ENCODE peak calls at places on chromosomes 13 and 19, in seven cellular contexts. One of them, this sample, is unnamed.

GRCh38 chr19:7255631-7256030 is 38.6 kb downstream of the INSR start:
- DNase-seq in tibial nerve: no peak
- DNase-seq in left ventricle myocardium inferior: no peak
- DNase-seq in endodermal cell: no peak
- DNase-seq in IMR-90: no peak
- DNase-seq in Peyer's patch: no peak
- DNase-seq in BE2C: no peak
- DNase-seq in this sample: no peak

GRCh38 chr19:36973021-36973843 is 57.1 kb downstream of the ZNF568 start:
- DNase-seq in endodermal cell: peak; percentile 57
- DNase-seq in left ventricle myocardium inferior: peak; percentile 87
- DNase-seq in BE2C: peak; percentile 91
- DNase-seq in IMR-90: peak; percentile 50
- DNase-seq in Peyer's patch: peak; percentile 84
- DNase-seq in tibial nerve: peak; percentile 49
- DNase-seq in this sample: peak; percentile 87

GRCh38 chr19:15114153-15114540 is 6.9 kb downstream of the SYDE1 start:
- DNase-seq in BE2C: no peak
- DNase-seq in IMR-90: peak; percentile 65
- DNase-seq in Peyer's patch: no peak
- DNase-seq in left ventricle myocardium inferior: no peak
- DNase-seq in tibial nerve: no peak
- DNase-seq in endodermal cell: no peak
- DNase-seq in this sample: no peak

GRCh38 chr13:27607125-27607524 is 13.2 kb downstream of the LNX2 start:
- DNase-seq in Peyer's patch: no peak
- DNase-seq in IMR-90: peak; percentile 90
- DNase-seq in left ventricle myocardium inferior: no peak
- DNase-seq in endodermal cell: no peak
- DNase-seq in tibial nerve: no peak
- DNase-seq in BE2C: no peak
- DNase-seq in this sample: no peak

GRCh38 chr19:44848036-44848804 is 2.1 kb downstream of the NECTIN2 start:
- DNase-seq in endodermal cell: peak; percentile 82
- DNase-seq in left ventricle myocardium inferior: no peak
- DNase-seq in tibial nerve: no peak
- DNase-seq in IMR-90: peak; percentile 57
- DNase-seq in Peyer's patch: no peak
- DNase-seq in BE2C: peak; percentile 31
- DNase-seq in this sample: no peak

GRCh38 chr19:49335071-49335783 is at the start of gene CD37:
- DNase-seq in IMR-90: no peak
- DNase-seq in Peyer's patch: no peak
- DNase-seq in BE2C: no peak
- DNase-seq in tibial nerve: no peak
- DNase-seq in endodermal cell: peak; percentile 44
- DNase-seq in left ventricle myocardium inferior: no peak
- DNase-seq in this sample: no peak

GRCh38 chr19:49106648-49107135 is 7.5 kb upstream of the LIN7B start:
- DNase-seq in Peyer's patch: peak; percentile 80
- DNase-seq in BE2C: peak; percentile 83
- DNase-seq in endodermal cell: peak; percentile 92
- DNase-seq in IMR-90: peak; percentile 45
- DNase-seq in tibial nerve: peak; percentile 52
- DNase-seq in left ventricle myocardium inferior: peak; percentile 48
- DNase-seq in this sample: peak; percentile 58

GRCh38 chr13:54210397-54211050 is 1181.9 kb downstream of the OLFM4 start:
- DNase-seq in left ventricle myocardium inferior: no peak
- DNase-seq in Peyer's patch: no peak
- DNase-seq in BE2C: no peak
- DNase-seq in IMR-90: no peak
- DNase-seq in tibial nerve: no peak
- DNase-seq in endodermal cell: no peak
- DNase-seq in this sample: no peak

GRCh38 chr19:11798391-11799296 is at the start of gene ZNF491:
- DNase-seq in BE2C: peak; percentile 97
- DNase-seq in IMR-90: peak; percentile 87
- DNase-seq in left ventricle myocardium inferior: peak; percentile 93
- DNase-seq in Peyer's patch: peak; percentile 94
- DNase-seq in tibial nerve: peak; percentile 86
- DNase-seq in endodermal cell: peak; percentile 98
- DNase-seq in this sample: peak; percentile 91

GRCh38 chr13:45705936-45706335 is 3.8 kb downstream of the CBY2 start:
- DNase-seq in IMR-90: no peak
- DNase-seq in left ventricle myocardium inferior: no peak
- DNase-seq in Peyer's patch: no peak
- DNase-seq in BE2C: no peak
- DNase-seq in endodermal cell: no peak
- DNase-seq in tibial nerve: no peak
- DNase-seq in this sample: no peak

GRCh38 chr13:36543671-36544070 is 111.4 kb downstream of the CCNA1 start:
- DNase-seq in tibial nerve: no peak
- DNase-seq in BE2C: no peak
- DNase-seq in IMR-90: no peak
- DNase-seq in Peyer's patch: no peak
- DNase-seq in left ventricle myocardium inferior: no peak
- DNase-seq in endodermal cell: no peak
- DNase-seq in this sample: no peak

GRCh38 chr19:2428027-2428690 is 773 bp upstream of the TIMM13 start:
- DNase-seq in tibial nerve: no peak
- DNase-seq in BE2C: peak; percentile 53
- DNase-seq in Peyer's patch: peak; percentile 69
- DNase-seq in endodermal cell: peak; percentile 82
- DNase-seq in left ventricle myocardium inferior: peak; percentile 36
- DNase-seq in IMR-90: peak; percentile 8
- DNase-seq in this sample: peak; percentile 49

GRCh38 chr13:100361504-100361903 is 227.1 kb downstream of the GGACT start:
- DNase-seq in endodermal cell: no peak
- DNase-seq in Peyer's patch: no peak
- DNase-seq in left ventricle myocardium inferior: no peak
- DNase-seq in BE2C: no peak
- DNase-seq in tibial nerve: no peak
- DNase-seq in IMR-90: peak; percentile 62
- DNase-seq in this sample: no peak

GRCh38 chr13:102028846-102029245 is 373.0 kb downstream of the FGF14 start:
- DNase-seq in tibial nerve: no peak
- DNase-seq in IMR-90: no peak
- DNase-seq in left ventricle myocardium inferior: no peak
- DNase-seq in Peyer's patch: no peak
- DNase-seq in endodermal cell: no peak
- DNase-seq in BE2C: no peak
- DNase-seq in this sample: no peak

GRCh38 chr19:47035127-47035494 is 13.3 kb downstream of the TMEM160 start:
- DNase-seq in IMR-90: no peak
- DNase-seq in Peyer's patch: no peak
- DNase-seq in left ventricle myocardium inferior: no peak
- DNase-seq in tibial nerve: no peak
- DNase-seq in endodermal cell: peak; percentile 82
- DNase-seq in BE2C: no peak
- DNase-seq in this sample: no peak
- TF ChIP-seq CTCF in IMR-90: no peak
- TF ChIP-seq CTCF in Peyer's patch: no peak
- TF ChIP-seq CTCF in left ventricle myocardium inferior: no peak
- TF ChIP-seq CTCF in tibial nerve: no peak
- TF ChIP-seq CTCF in endodermal cell: no peak
- TF ChIP-seq CTCF in BE2C: no peak
- TF ChIP-seq CTCF in this sample: no peak

DNA sequence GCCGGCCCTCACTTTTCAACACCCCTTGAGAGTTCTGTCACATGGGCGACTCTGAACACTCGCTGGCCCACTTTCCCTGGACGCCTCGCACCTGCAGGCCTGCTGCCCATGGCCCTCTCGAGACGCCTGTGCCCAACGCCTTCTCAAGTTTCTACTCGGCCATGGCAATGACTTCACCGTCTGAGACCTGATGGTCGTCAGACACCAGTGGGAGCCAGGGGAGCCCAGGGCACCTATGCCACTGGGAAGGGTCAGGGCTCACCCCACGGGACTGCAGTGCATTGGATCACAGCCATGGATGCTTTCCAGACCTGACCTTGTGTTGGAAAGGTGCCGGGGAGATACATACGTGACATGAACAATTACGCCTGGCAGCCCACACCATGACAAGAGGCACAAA is 60.1 kb downstream of the KLF2 start:
- DNase-seq in Peyer's patch: peak; percentile 31
- DNase-seq in tibial nerve: no peak
- DNase-seq in endodermal cell: no peak
- DNase-seq in BE2C: no peak
- DNase-seq in IMR-90: no peak
- DNase-seq in left ventricle myocardium inferior: peak; percentile 43
- DNase-seq in this sample: peak; percentile 75
- H3K4me1 ChIP-seq in Peyer's patch: peaks cover 15% of the 10 kb centered on the region
- H3K4me1 ChIP-seq in tibial nerve: peaks cover 46% of the 10 kb centered on the region
- H3K4me1 ChIP-seq in endodermal cell: no peaks in the 10 kb centered on the region
- H3K4me1 ChIP-seq in BE2C: no peaks in the 10 kb centered on the region
- H3K4me1 ChIP-seq in IMR-90: peaks cover 2% of the 10 kb centered on the region
- H3K4me1 ChIP-seq in left ventricle myocardium inferior: peaks cover 73% of the 10 kb centered on the region
- H3K4me1 ChIP-seq in this sample: peaks cover 42% of the 10 kb centered on the region

DNA sequence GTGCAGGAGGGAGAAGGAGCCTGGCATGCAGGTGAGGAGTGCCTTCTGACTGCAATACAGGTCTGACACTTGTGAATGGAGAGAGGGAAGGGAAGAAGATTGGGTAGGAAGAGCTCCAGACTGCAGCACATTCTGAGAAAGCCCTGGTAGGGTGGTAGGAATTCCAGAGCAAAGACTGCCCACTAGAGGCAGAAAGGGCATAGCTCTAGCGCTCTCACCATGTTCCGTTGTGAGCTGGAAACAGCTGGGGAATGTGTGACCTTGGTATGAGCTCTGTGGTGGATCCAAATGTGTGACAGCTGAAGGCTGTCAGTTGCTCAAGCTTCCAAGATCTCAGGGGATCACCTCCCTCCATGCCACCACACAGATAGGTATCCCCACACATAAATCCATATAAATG is 2.9 kb upstream of the MTUS2 start:
- DNase-seq in IMR-90: no peak
- DNase-seq in endodermal cell: peak; percentile 78
- DNase-seq in BE2C: no peak
- DNase-seq in left ventricle myocardium inferior: no peak
- DNase-seq in Peyer's patch: no peak
- DNase-seq in tibial nerve: no peak
- DNase-seq in this sample: no peak
- TF ChIP-seq CTCF in IMR-90: no peak
- TF ChIP-seq CTCF in endodermal cell: peak; percentile 69
- TF ChIP-seq CTCF in BE2C: peak; percentile 9
- TF ChIP-seq CTCF in left ventricle myocardium inferior: no peak
- TF ChIP-seq CTCF in Peyer's patch: no peak
- TF ChIP-seq CTCF in tibial nerve: no peak
- TF ChIP-seq CTCF in this sample: no peak

DNA sequence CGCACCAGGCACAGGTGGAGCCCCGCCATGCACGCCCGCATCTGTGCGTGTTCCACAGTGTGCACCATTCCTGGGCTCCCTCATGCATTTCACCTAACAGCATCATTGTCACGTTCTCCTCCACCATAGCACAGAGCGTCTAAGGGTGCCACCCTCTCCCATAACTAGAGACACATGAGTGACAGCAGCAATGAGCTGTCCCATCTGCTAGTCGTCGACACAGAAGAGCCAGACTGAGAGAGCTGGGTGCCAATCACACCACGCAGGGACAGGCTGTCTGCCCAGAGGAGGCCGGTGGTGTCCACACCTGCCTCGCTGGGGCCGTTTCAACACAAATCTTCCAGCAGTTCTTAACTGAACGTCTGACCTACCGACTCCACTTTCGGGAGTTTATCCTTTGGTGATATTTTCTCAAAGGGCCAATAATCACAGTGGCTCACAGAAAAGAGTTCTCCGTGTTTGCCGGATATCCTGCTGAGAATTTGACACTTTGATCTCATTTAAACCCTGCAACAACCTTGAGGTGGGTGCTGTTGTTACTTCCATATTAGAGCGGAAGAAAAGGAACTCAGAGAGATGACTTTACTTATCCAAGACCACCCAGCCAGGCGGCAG is 16.1 kb downstream of the CLEC11A start:
- DNase-seq in tibial nerve: no peak
- DNase-seq in BE2C: no peak
- DNase-seq in left ventricle myocardium inferior: no peak
- DNase-seq in IMR-90: no peak
- DNase-seq in Peyer's patch: no peak
- DNase-seq in endodermal cell: no peak
- DNase-seq in this sample: no peak
- H3K4me1 ChIP-seq in tibial nerve: no peaks in the 10 kb centered on the region
- H3K4me1 ChIP-seq in BE2C: no peaks in the 10 kb centered on the region
- H3K4me1 ChIP-seq in left ventricle myocardium inferior: no peaks in the 10 kb centered on the region
- H3K4me1 ChIP-seq in IMR-90: no peaks in the 10 kb centered on the region
- H3K4me1 ChIP-seq in Peyer's patch: no peaks in the 10 kb centered on the region
- H3K4me1 ChIP-seq in endodermal cell: no peaks in the 10 kb centered on the region
- H3K4me1 ChIP-seq in this sample: no peaks in the 10 kb centered on the region

GRCh38 chr13:93226623-93227279 is at the start of gene GPC6:
- DNase-seq in endodermal cell: peak; percentile 80
- DNase-seq in tibial nerve: peak; percentile 57
- DNase-seq in IMR-90: peak; percentile 95
- DNase-seq in Peyer's patch: no peak
- DNase-seq in left ventricle myocardium inferior: no peak
- DNase-seq in BE2C: peak; percentile 79
- DNase-seq in this sample: no peak

GRCh38 chr13:93226065-93226622 is 463 bp upstream of the GPC6 start:
- DNase-seq in BE2C: no peak
- DNase-seq in left ventricle myocardium inferior: no peak
- DNase-seq in endodermal cell: no peak
- DNase-seq in Peyer's patch: no peak
- DNase-seq in tibial nerve: no peak
- DNase-seq in IMR-90: no peak
- DNase-seq in this sample: no peak

GRCh38 chr13:93230466-93230865 is 3.9 kb downstream of the GPC6 start:
- DNase-seq in left ventricle myocardium inferior: no peak
- DNase-seq in BE2C: no peak
- DNase-seq in IMR-90: peak; percentile 89
- DNase-seq in Peyer's patch: no peak
- DNase-seq in tibial nerve: no peak
- DNase-seq in endodermal cell: no peak
- DNase-seq in this sample: no peak

GRCh38 chr13:93227280-93227905 is 786 bp downstream of the GPC6 start:
- DNase-seq in BE2C: peak; percentile 68
- DNase-seq in Peyer's patch: no peak
- DNase-seq in tibial nerve: no peak
- DNase-seq in left ventricle myocardium inferior: no peak
- DNase-seq in IMR-90: peak; percentile 52
- DNase-seq in endodermal cell: peak; percentile 79
- DNase-seq in this sample: peak; percentile 34

DNA sequence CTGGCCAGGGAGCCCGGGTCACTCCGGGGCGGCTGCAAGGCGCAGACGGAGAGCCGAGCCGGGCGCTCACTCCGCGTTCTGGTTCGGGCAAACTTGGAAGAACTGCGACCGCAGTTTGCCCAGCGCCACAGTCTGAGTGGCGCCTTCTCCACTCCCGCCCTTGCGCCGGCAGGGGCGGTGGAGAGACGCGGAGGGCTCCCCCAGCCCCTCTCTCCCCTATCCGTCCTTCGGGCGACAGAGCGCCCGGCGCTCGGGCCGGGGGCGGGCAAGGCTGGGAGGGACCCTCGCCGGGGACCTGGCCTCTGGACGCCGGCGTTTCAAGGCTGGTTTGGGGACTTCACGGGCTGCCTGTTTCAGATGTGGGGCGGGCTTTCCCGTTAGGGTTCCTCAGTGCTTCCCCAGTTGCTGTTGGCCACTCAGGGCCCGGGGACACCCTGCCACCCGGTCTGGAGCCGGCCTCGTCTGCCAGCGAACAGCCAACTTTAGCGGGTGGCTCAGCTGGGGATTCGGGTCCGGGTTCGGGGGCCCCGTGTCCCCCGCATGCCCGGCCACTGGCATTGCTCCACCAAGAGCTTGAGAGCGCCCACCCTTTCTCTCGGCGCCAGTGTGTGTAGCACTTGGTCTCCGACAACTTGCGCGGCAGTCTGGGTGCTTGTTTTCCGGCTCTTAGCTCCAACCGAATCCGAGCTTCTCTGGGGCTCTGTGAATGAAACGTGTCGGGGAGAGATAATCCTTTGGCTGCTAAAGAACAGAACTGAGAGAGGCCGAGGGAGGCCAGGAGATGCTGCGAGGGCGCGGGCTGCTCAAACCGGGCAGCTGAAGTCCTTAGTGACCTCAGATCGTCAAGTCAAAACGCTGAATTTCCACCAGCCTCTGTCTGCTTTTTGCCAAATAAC is 1.5 kb downstream of the GPC6 start:
- DNase-seq in tibial nerve: peak; percentile 51
- DNase-seq in BE2C: peak; percentile 87
- DNase-seq in endodermal cell: peak; percentile 89
- DNase-seq in IMR-90: peak; percentile 87
- DNase-seq in Peyer's patch: no peak
- DNase-seq in left ventricle myocardium inferior: peak; percentile 33
- DNase-seq in this sample: peak; percentile 66
- TF ChIP-seq CTCF in tibial nerve: peak; percentile 52
- TF ChIP-seq CTCF in BE2C: peak; percentile 63
- TF ChIP-seq CTCF in endodermal cell: peak; percentile 80
- TF ChIP-seq CTCF in IMR-90: peak; percentile 63
- TF ChIP-seq CTCF in Peyer's patch: no peak
- TF ChIP-seq CTCF in left ventricle myocardium inferior: peak; percentile 35
- TF ChIP-seq CTCF in this sample: peak; percentile 15

This sample was measured in psoas muscle.